ENCODE peak calls at places on chromosomes 2 and 18, in seven cellular contexts. I, M, G, N, W, S and D are unnamed samples.

GRCh38 chr2:178404380-178404767 is 46.6 kb downstream of the PRKRA start:
- DNase-seq in I (no peak), M (peak; percentile 58), G (peak; percentile 21), N (no peak), W (peak; percentile 81), S (no peak), D (peak; percentile 75)

GRCh38 chr2:195538937-195539336 is 118.1 kb upstream of the SLC39A10 start:
- DNase-seq in I (no peak), M (no peak), G (no peak), N (no peak), W (no peak), S (no peak), D (no peak)

GRCh38 chr18:23908827-23909226 is 105.7 kb upstream of the TTC39C start:
- DNase-seq in I (no peak), M (no peak), G (no peak), N (no peak), W (no peak), S (no peak), D (no peak)

GRCh38 chr2:64359892-64360657 is 93.9 kb upstream of the LGALSL start:
- DNase-seq in I (peak; percentile 90), M (peak; percentile 23), G (no peak), N (no peak), W (peak; percentile 54), S (peak; percentile 43), D (peak; percentile 53)

GRCh38 chr18:37322497-37323035 is 243.0 kb downstream of the CELF4 start:
- DNase-seq in I (no peak), M (peak; percentile 80), G (no peak), N (no peak), W (peak; percentile 65), S (peak; percentile 69), D (peak; percentile 77)

GRCh38 chr2:126953483-126953882 is 54.8 kb downstream of the TEX51 start:
- DNase-seq in I (no peak), M (no peak), G (peak; percentile 17), N (no peak), W (no peak), S (no peak), D (no peak)

GRCh38 chr2:21415234-21415633 is 291.5 kb downstream of the TDRD15 start:
- DNase-seq in I (no peak), M (no peak), G (no peak), N (no peak), W (no peak), S (no peak), D (no peak)

GRCh38 chr2:191030521-191031154 is 16.7 kb upstream of the STAT1 start:
- DNase-seq in I (no peak), M (no peak), G (peak; percentile 22), N (no peak), W (peak; percentile 42), S (no peak), D (peak; percentile 43)

GRCh38 chr2:233079473-233079877 is 19.3 kb downstream of the INPP5D start:
- DNase-seq in I (no peak), M (no peak), G (no peak), N (no peak), W (no peak), S (peak; percentile 10), D (peak; percentile 51)

GRCh38 chr2:10331033-10331701 is 28.5 kb downstream of the HPCAL1 start:
- DNase-seq in I (no peak), M (peak; percentile 47), G (no peak), N (peak; percentile 47), W (peak; percentile 70), S (no peak), D (peak; percentile 77)

GRCh38 chr2:236806133-236806532 is 236.5 kb downstream of the ACKR3 start:
- DNase-seq in I (no peak), M (no peak), G (no peak), N (no peak), W (no peak), S (no peak), D (no peak)

GRCh38 chr2:62654423-62654791 is 51.1 kb upstream of the EHBP1 start:
- DNase-seq in I (no peak), M (no peak), G (no peak), N (no peak), W (no peak), S (no peak), D (no peak)

GRCh38 chr2:47357475-47357874 is 45.5 kb upstream of the MSH2 start:
- DNase-seq in I (peak; percentile 74), M (no peak), G (no peak), N (no peak), W (no peak), S (no peak), D (no peak)

GRCh38 chr2:173151671-173152398 is 76.2 kb downstream of the MAP3K20 start:
- DNase-seq in I (no peak), M (no peak), G (no peak), N (no peak), W (peak; percentile 16), S (no peak), D (peak; percentile 31)

GRCh38 chr2:25380586-25381360 is 39.0 kb upstream of the DNMT3A start:
- DNase-seq in I (no peak), M (no peak), G (no peak), N (no peak), W (no peak), S (peak; percentile 28), D (no peak)

GRCh38 chr2:72719416-72719815 is 106.4 kb downstream of the EXOC6B start:
- DNase-seq in I (no peak), M (no peak), G (no peak), N (no peak), W (no peak), S (no peak), D (no peak)